ENCODE peak calls at places on chromosomes 4 and X, in ten cellular contexts. R is adrenal gland; H is stimulated activated naive B cell treated with anti-CD40 and anti-IgM and Interleukin-4, amounts not matched to agents 10 μg/mL and 1 μg/mL and 100 μg/mL, for 72 hours; L is fibroblast of the conjunctiva; X is GM04503; N is cardiac fibroblast; D is fibroblast of the aortic adventitia; E is stimulated activated CD4-positive, alpha-beta T cell treated with anti-CD3 and anti-CD28 coated beads, TNF-alpha, amount 100 ng/mL, for 1 hour; M is left ventricle myocardium superior; Q is C1 segment of cervical spinal cord. T is an unnamed sample.

GRCh38 chr4:83208776-83209365 is 75.7 kb downstream of the COQ2 start:
- DNase-seq in Q (no peak), E (no peak), H (no peak), X (no peak), N (no peak), L (no peak), D (peak; percentile 30), M (no peak), R (no peak), T (peak; percentile 92)

GRCh38 chr4:25913056-25913850 is 767 bp upstream of the SMIM20 start:
- DNase-seq in X (no peak), E (peak; percentile 2), N (no peak), L (no peak), M (peak; percentile 53), Q (no peak), H (peak; percentile 42), D (no peak), R (peak; percentile 27), T (peak; percentile 26)

GRCh38 chr4:151694819-151695730 is 65.7 kb downstream of the GATB start:
- DNase-seq in N (no peak), Q (no peak), L (no peak), M (no peak), R (no peak), X (no peak), H (no peak), E (no peak), D (no peak), T (peak; percentile 48)

GRCh38 chrX:48179691-48180090 is 16.9 kb downstream of the SSX5 start:
- DNase-seq in E (no peak), H (no peak), D (no peak), L (no peak), M (no peak), X (no peak), Q (no peak), N (no peak), R (no peak), T (no peak)

GRCh38 chr4:68905598-68906237 is 45.9 kb downstream of the UGT2A3 start:
- DNase-seq in E (no peak), L (peak; percentile 16), D (peak; percentile 81), N (peak; percentile 12), H (no peak), R (no peak), Q (no peak), M (no peak), X (no peak), T (no peak)

GRCh38 chr4:145626623-145626982 is 7.4 kb downstream of the MMAA start:
- DNase-seq in Q (no peak), N (no peak), L (no peak), E (no peak), X (no peak), R (no peak), H (no peak), M (no peak), D (no peak), T (peak; percentile 50)

GRCh38 chr4:181701219-181701618 is 542.0 kb upstream of the TENM3 start:
- DNase-seq in L (no peak), N (no peak), R (no peak), E (no peak), X (no peak), H (no peak), Q (no peak), D (no peak), M (no peak), T (no peak)

GRCh38 chrX:119410027-119410819 is 11.1 kb downstream of the SLC25A43 start:
- DNase-seq in H (no peak), X (peak; percentile 86), R (no peak), Q (no peak), M (no peak), L (peak; percentile 83), E (no peak), N (peak; percentile 80), D (peak; percentile 82), T (peak; percentile 83)

GRCh38 chr4:152104846-152105462 is 344.1 kb upstream of the GATB start:
- DNase-seq in X (no peak), R (no peak), H (no peak), Q (no peak), N (no peak), E (no peak), M (no peak), D (no peak), L (no peak), T (no peak)

GRCh38 chr4:102620697-102621497 is 119.7 kb downstream of the NFKB1 start:
- DNase-seq in D (peak; percentile 87), M (no peak), X (peak; percentile 50), N (peak; percentile 82), H (no peak), L (peak; percentile 56), Q (no peak), R (peak; percentile 62), E (no peak), T (peak; percentile 92)